ENCODE peak calls at places on chromosomes 5 and 9, in eight cellular contexts. V is GDM1; B is IMR-90; J is AG04449; K is MV-4-11; G is fibroblast of the conjunctiva; H is DMS153; U is stimulated activated CD8-positive, alpha-beta memory T cell treated with anti-CD3 and anti-CD28 coated beads, Interleukin-7, amount 100 ng/mL, for 24 hours. W is an unnamed sample.

GRCh38 chr9:34417734-34418133 is 40.6 kb downstream of the FAM219A start:
- DNase-seq in G (no peak), B (no peak), U (no peak), V (no peak), K (no peak), H (peak; percentile 52), J (no peak), W (no peak)

GRCh38 chr5:149765932-149766331 is 35.8 kb downstream of the PPARGC1B start:
- DNase-seq in B (no peak), J (no peak), V (no peak), K (peak; percentile 44), H (no peak), G (no peak), U (no peak), W (no peak)

GRCh38 chr5:107388111-107388861 is 282.5 kb downstream of the EFNA5 start:
- DNase-seq in H (no peak), G (peak; percentile 94), U (no peak), K (peak; percentile 80), B (peak; percentile 83), J (peak; percentile 90), V (no peak), W (no peak)

GRCh38 chr5:95178046-95178651 is 106.7 kb downstream of the MCTP1 start:
- DNase-seq in B (no peak), J (peak; percentile 33), V (no peak), U (no peak), G (peak; percentile 56), H (peak; percentile 3), K (peak; percentile 23), W (peak; percentile 94)

GRCh38 chr9:77980622-77981021 is 51.0 kb downstream of the GNAQ start:
- DNase-seq in H (no peak), J (peak; percentile 33), V (no peak), K (no peak), B (peak; percentile 81), G (peak; percentile 5), U (no peak), W (no peak)

GRCh38 chr9:95088421-95089161 is 228.9 kb downstream of the FANCC start:
- DNase-seq in B (no peak), G (no peak), H (no peak), U (no peak), V (no peak), K (no peak), J (no peak), W (peak; percentile 54)

GRCh38 chr5:33091571-33092363 is 349.0 kb upstream of the TARS1 start:
- DNase-seq in G (peak; percentile 16), V (no peak), U (no peak), J (no peak), B (peak; percentile 74), K (no peak), H (no peak), W (no peak)

GRCh38 chr5:27908341-27908740 is 870.0 kb upstream of the CDH9 start:
- DNase-seq in G (no peak), J (no peak), V (no peak), H (no peak), B (no peak), K (no peak), U (no peak), W (no peak)

GRCh38 chr5:34459908-34460307 is 196.2 kb upstream of the RAI14 start:
- DNase-seq in K (no peak), B (no peak), H (no peak), V (no peak), G (no peak), J (no peak), U (no peak), W (no peak)

GRCh38 chr5:76403713-76403962 is 553 bp downstream of the IQGAP2 start:
- DNase-seq in H (no peak), U (no peak), J (no peak), V (no peak), K (no peak), B (no peak), G (no peak), W (no peak)

GRCh38 chr9:16278420-16278999 is 592.0 kb downstream of the BNC2 start:
- DNase-seq in H (no peak), J (no peak), G (no peak), B (no peak), K (no peak), V (no peak), U (no peak), W (no peak)

GRCh38 chr5:146344155-146345118 is 5.8 kb downstream of the POU4F3 start:
- DNase-seq in V (no peak), G (no peak), J (no peak), H (no peak), U (no peak), B (no peak), K (peak; percentile 18), W (peak; percentile 95)

GRCh38 chr5:75566710-75567309 is 44.4 kb upstream of the ANKDD1B start:
- DNase-seq in K (peak; percentile 95), J (peak; percentile 87), U (peak; percentile 9), H (no peak), G (peak; percentile 83), B (peak; percentile 96), V (peak; percentile 13), W (no peak)

GRCh38 chr5:167934561-167934971 is 356.9 kb upstream of the WWC1 start:
- DNase-seq in J (no peak), K (no peak), H (no peak), U (no peak), G (peak; percentile 41), B (no peak), V (no peak), W (no peak)

GRCh38 chr5:14364096-14364495 is 217.5 kb upstream of the OTULINL start:
- DNase-seq in V (no peak), G (peak; percentile 4), B (no peak), H (no peak), K (peak; percentile 9), U (no peak), J (no peak), W (no peak)

GRCh38 chr9:111992523-111992922 is 95.9 kb downstream of the UGCG start:
- DNase-seq in G (no peak), J (no peak), H (no peak), B (peak; percentile 82), U (no peak), K (no peak), V (no peak), W (no peak)

GRCh38 chr9:100341889-100342288 is 10.9 kb downstream of the TEX10 start:
- DNase-seq in J (no peak), U (no peak), K (no peak), B (no peak), V (no peak), H (no peak), G (no peak), W (no peak)

GRCh38 chr9:70044450-70045307 is 1.0 kb downstream of the MAMDC2 start:
- DNase-seq in H (peak; percentile 15), K (no peak), U (no peak), B (peak; percentile 63), G (no peak), J (no peak), V (no peak), W (peak; percentile 67)

GRCh38 chr5:57429513-57430120 is 53.0 kb downstream of the ACTBL2 start:
- DNase-seq in U (no peak), K (no peak), H (no peak), J (no peak), G (no peak), V (no peak), B (no peak), W (no peak)

GRCh38 chr5:75656311-75657003 is 45.2 kb downstream of the ANKDD1B start:
- DNase-seq in B (peak; percentile 46), K (no peak), V (no peak), J (peak; percentile 2), H (peak; percentile 5), G (peak; percentile 8), U (no peak), W (no peak)

GRCh38 chr9:78598120-78598519 is 301.2 kb downstream of the PSAT1 start:
- DNase-seq in K (peak; percentile 1), B (no peak), J (no peak), H (no peak), U (no peak), G (no peak), V (no peak), W (no peak)

GRCh38 chr9:133727876-133728441 is 10.2 kb downstream of the SARDH start:
- DNase-seq in G (no peak), J (no peak), K (no peak), V (no peak), U (no peak), H (no peak), B (no peak), W (peak; percentile 1)

GRCh38 chr5:88544131-88544530 is 275.5 kb upstream of the TMEM161B start:
- DNase-seq in B (no peak), J (no peak), H (no peak), V (no peak), K (no peak), G (no peak), U (no peak), W (peak; percentile 58)

GRCh38 chr9:121399883-121400607 is 30.0 kb upstream of the STOM start:
- DNase-seq in U (no peak), G (peak; percentile 82), K (peak; percentile 64), V (peak; percentile 63), J (peak; percentile 37), B (peak; percentile 86), H (peak; percentile 40), W (peak; percentile 77)